ENCODE peak calls at places on chromosomes 16 and 17, in five cellular contexts. M is activated naive CD8-positive, alpha-beta T cell treated with anti-CD3 and anti-CD28 coated beads for 36 hours; F is HEK293T; I is stimulated activated CD8-positive, alpha-beta memory T cell treated with anti-CD3 and anti-CD28 coated beads, Interleukin-7, amount 100 ng/mL, for 1 hour; E is progenitor cell of endocrine pancreas. Y is an unnamed sample.

GRCh38 chr16:8753411-8754054 is 43.9 kb downstream of the TMEM186 start:
- DNase-seq in I (no peak), E (no peak), M (no peak), F (no peak), Y (no peak)

GRCh38 chr16:84897911-84898377 is 78.2 kb downstream of the CRISPLD2 start:
- DNase-seq in I (no peak), F (no peak), E (no peak), M (no peak), Y (no peak)

GRCh38 chr17:77696720-77697460 is 261.6 kb upstream of the TNRC6C start:
- DNase-seq in F (no peak), E (no peak), I (no peak), M (no peak), Y (peak; percentile 56)

GRCh38 chr17:29163563-29163962 is 16.6 kb downstream of the MYO18A start:
- DNase-seq in E (no peak), I (no peak), M (no peak), F (no peak), Y (no peak)

GRCh38 chr16:13833510-13833909 is 86.4 kb upstream of the ERCC4 start:
- DNase-seq in E (no peak), M (no peak), F (no peak), I (no peak), Y (no peak)

GRCh38 chr17:39231587-39232551 is 6.1 kb upstream of the STAC2 start:
- DNase-seq in I (peak; percentile 29), E (peak; percentile 43), F (peak; percentile 63), M (peak; percentile 63), Y (peak; percentile 87)

GRCh38 chr17:32305049-32305448 is 36.9 kb downstream of the C17orf75 start:
- DNase-seq in I (no peak), F (no peak), E (no peak), M (no peak), Y (no peak)

GRCh38 chr16:3004781-3005284 is 7.9 kb upstream of the CLDN9 start:
- DNase-seq in I (no peak), E (no peak), M (no peak), F (no peak), Y (no peak)

GRCh38 chr17:16931318-16932060 is 40.4 kb downstream of the TNFRSF13B start:
- DNase-seq in E (no peak), F (no peak), M (no peak), I (no peak), Y (no peak)

GRCh38 chr16:75086281-75086680 is 30.3 kb downstream of the LDHD start:
- DNase-seq in F (no peak), I (no peak), E (no peak), M (no peak), Y (no peak)

GRCh38 chr17:1648582-1649115 is 1.0 kb downstream of the RILP start:
- DNase-seq in E (peak; percentile 93), F (peak; percentile 96), M (peak; percentile 94), I (peak; percentile 89), Y (peak; percentile 87)

GRCh38 chr16:21628772-21629171 is 23.6 kb downstream of the IGSF6 start:
- DNase-seq in I (no peak), M (no peak), E (no peak), F (no peak), Y (no peak)

GRCh38 chr16:27485126-27485525 is 64.6 kb downstream of the GTF3C1 start:
- DNase-seq in F (no peak), E (no peak), M (no peak), I (no peak), Y (no peak)

GRCh38 chr17:73613947-73614655 is 30.1 kb downstream of the SDK2 start:
- DNase-seq in F (no peak), E (no peak), M (no peak), I (no peak), Y (no peak)

GRCh38 chr17:57294075-57294474 is 37.8 kb downstream of the MSI2 start:
- DNase-seq in I (no peak), E (no peak), F (no peak), M (no peak), Y (peak; percentile 90)

GRCh38 chr17:30235386-30236296 is at the start of gene SLC6A4:
- DNase-seq in F (no peak), E (no peak), M (peak; percentile 10), I (no peak), Y (no peak)

GRCh38 chr16:20181386-20181785 is 107.7 kb upstream of the GPR139 start:
- DNase-seq in E (no peak), F (no peak), M (no peak), I (no peak), Y (no peak)